ENCODE peak calls at places on chromosomes 5 and 9, in four cellular contexts. One of them, this sample, is unnamed.

GRCh38 chr9:123036886-123037540 is 3.5 kb downstream of the GPR21 start:
- DNase-seq in left ventricle myocardium inferior: no peak
- DNase-seq in kidney epithelial cell: no peak
- DNase-seq in transverse colon: no peak
- DNase-seq in this sample: no peak

GRCh38 chr5:55250064-55250463 is 16.7 kb upstream of the CCNO start:
- DNase-seq in left ventricle myocardium inferior: no peak
- DNase-seq in kidney epithelial cell: no peak
- DNase-seq in transverse colon: no peak
- DNase-seq in this sample: no peak

GRCh38 chr5:112532654-112533314 is 113.7 kb upstream of the EPB41L4A start:
- DNase-seq in left ventricle myocardium inferior: no peak
- DNase-seq in kidney epithelial cell: no peak
- DNase-seq in transverse colon: no peak
- DNase-seq in this sample: no peak

GRCh38 chr5:80755634-80756033 is 100.9 kb upstream of the DHFR start:
- DNase-seq in left ventricle myocardium inferior: no peak
- DNase-seq in kidney epithelial cell: no peak
- DNase-seq in transverse colon: no peak
- DNase-seq in this sample: peak; percentile 71

GRCh38 chr9:137387034-137387890 is 35.7 kb downstream of the EXD3 start:
- DNase-seq in left ventricle myocardium inferior: no peak
- DNase-seq in kidney epithelial cell: no peak
- DNase-seq in transverse colon: no peak
- DNase-seq in this sample: no peak

GRCh38 chr9:99130069-99130468 is 25.2 kb downstream of the TGFBR1 start:
- DNase-seq in left ventricle myocardium inferior: no peak
- DNase-seq in kidney epithelial cell: no peak
- DNase-seq in transverse colon: no peak
- DNase-seq in this sample: peak; percentile 68

GRCh38 chr5:111194053-111194452 is 30.1 kb upstream of the CAMK4 start:
- DNase-seq in left ventricle myocardium inferior: no peak
- DNase-seq in kidney epithelial cell: no peak
- DNase-seq in transverse colon: no peak
- DNase-seq in this sample: no peak

GRCh38 chr9:78351816-78352215 is 54.9 kb downstream of the PSAT1 start:
- DNase-seq in left ventricle myocardium inferior: no peak
- DNase-seq in kidney epithelial cell: no peak
- DNase-seq in transverse colon: no peak
- DNase-seq in this sample: no peak

GRCh38 chr9:15873573-15874177 is 320.8 kb downstream of the CCDC171 start:
- DNase-seq in left ventricle myocardium inferior: no peak
- DNase-seq in kidney epithelial cell: peak; percentile 16
- DNase-seq in transverse colon: no peak
- DNase-seq in this sample: no peak

GRCh38 chr9:38686923-38687322 is 33.0 kb downstream of the FAM240B start:
- DNase-seq in left ventricle myocardium inferior: no peak
- DNase-seq in kidney epithelial cell: no peak
- DNase-seq in transverse colon: no peak
- DNase-seq in this sample: no peak

GRCh38 chr5:180034564-180034963 is 37.0 kb downstream of the RNF130 start:
- DNase-seq in left ventricle myocardium inferior: no peak
- DNase-seq in kidney epithelial cell: peak; percentile 16
- DNase-seq in transverse colon: no peak
- DNase-seq in this sample: no peak

GRCh38 chr5:134566741-134567221 is 41.3 kb downstream of the JADE2 start:
- DNase-seq in left ventricle myocardium inferior: no peak
- DNase-seq in kidney epithelial cell: no peak
- DNase-seq in transverse colon: no peak
- DNase-seq in this sample: no peak

GRCh38 chr5:62199792-62200716 is 106.0 kb upstream of the KIF2A start:
- DNase-seq in left ventricle myocardium inferior: no peak
- DNase-seq in kidney epithelial cell: no peak
- DNase-seq in transverse colon: no peak
- DNase-seq in this sample: no peak

GRCh38 chr5:4216142-4216541 is 620.5 kb downstream of the IRX1 start:
- DNase-seq in left ventricle myocardium inferior: no peak
- DNase-seq in kidney epithelial cell: no peak
- DNase-seq in transverse colon: no peak
- DNase-seq in this sample: no peak

GRCh38 chr9:126696091-126696763 is 82.5 kb downstream of the LMX1B start:
- DNase-seq in left ventricle myocardium inferior: no peak
- DNase-seq in kidney epithelial cell: no peak
- DNase-seq in transverse colon: no peak
- DNase-seq in this sample: no peak

GRCh38 chr5:95390812-95391492 is at the start of gene FAM81B:
- DNase-seq in left ventricle myocardium inferior: no peak
- DNase-seq in kidney epithelial cell: no peak
- DNase-seq in transverse colon: no peak
- DNase-seq in this sample: no peak

GRCh38 chr9:125513634-125514413 is 193.2 kb downstream of the MAPKAP1 start:
- DNase-seq in left ventricle myocardium inferior: peak; percentile 35
- DNase-seq in kidney epithelial cell: peak; percentile 70
- DNase-seq in transverse colon: peak; percentile 28
- DNase-seq in this sample: no peak

GRCh38 chr9:76730795-76731194 is 33.4 kb upstream of the PCA3 start:
- DNase-seq in left ventricle myocardium inferior: no peak
- DNase-seq in kidney epithelial cell: no peak
- DNase-seq in transverse colon: no peak
- DNase-seq in this sample: no peak

GRCh38 chr5:148853868-148854267 is 27.5 kb downstream of the ADRB2 start:
- DNase-seq in left ventricle myocardium inferior: no peak
- DNase-seq in kidney epithelial cell: no peak
- DNase-seq in transverse colon: no peak
- DNase-seq in this sample: no peak

GRCh38 chr9:26975728-26976707 is 19.8 kb downstream of the IFT74 start:
- DNase-seq in left ventricle myocardium inferior: no peak
- DNase-seq in kidney epithelial cell: no peak
- DNase-seq in transverse colon: peak; percentile 56
- DNase-seq in this sample: no peak

GRCh38 chr9:2181794-2182193 is 166.6 kb downstream of the SMARCA2 start:
- DNase-seq in left ventricle myocardium inferior: no peak
- DNase-seq in kidney epithelial cell: no peak
- DNase-seq in transverse colon: peak; percentile 17
- DNase-seq in this sample: no peak

GRCh38 chr9:89432986-89433530 is 64.9 kb downstream of the SEMA4D start:
- DNase-seq in left ventricle myocardium inferior: no peak
- DNase-seq in kidney epithelial cell: no peak
- DNase-seq in transverse colon: no peak
- DNase-seq in this sample: no peak

GRCh38 chr9:79868532-79869189 is 296.9 kb downstream of the TLE4 start:
- DNase-seq in left ventricle myocardium inferior: no peak
- DNase-seq in kidney epithelial cell: no peak
- DNase-seq in transverse colon: no peak
- DNase-seq in this sample: no peak

GRCh38 chr9:130186839-130187522 is 14.8 kb downstream of the NCS1 start:
- DNase-seq in left ventricle myocardium inferior: no peak
- DNase-seq in kidney epithelial cell: peak; percentile 37
- DNase-seq in transverse colon: peak; percentile 80
- DNase-seq in this sample: no peak

GRCh38 chr9:76191493-76191892 is 202.7 kb downstream of the RFK start:
- DNase-seq in left ventricle myocardium inferior: no peak
- DNase-seq in kidney epithelial cell: no peak
- DNase-seq in transverse colon: no peak
- DNase-seq in this sample: no peak

GRCh38 chr5:154520861-154521453 is 42.9 kb upstream of the HAND1 start:
- DNase-seq in left ventricle myocardium inferior: no peak
- DNase-seq in kidney epithelial cell: no peak
- DNase-seq in transverse colon: peak; percentile 24
- DNase-seq in this sample: no peak

GRCh38 chr9:131302244-131303075 is 12.9 kb downstream of the PLPP7 start:
- DNase-seq in left ventricle myocardium inferior: peak; percentile 46
- DNase-seq in kidney epithelial cell: no peak
- DNase-seq in transverse colon: no peak
- DNase-seq in this sample: no peak

GRCh38 chr5:958701-959571 is 49.7 kb upstream of the NKD2 start:
- DNase-seq in left ventricle myocardium inferior: no peak
- DNase-seq in kidney epithelial cell: no peak
- DNase-seq in transverse colon: peak; percentile 27
- DNase-seq in this sample: no peak

GRCh38 chr9:70475211-70475610 is 60.8 kb upstream of the KLF9 start:
- DNase-seq in left ventricle myocardium inferior: no peak
- DNase-seq in kidney epithelial cell: peak; percentile 45
- DNase-seq in transverse colon: no peak
- DNase-seq in this sample: no peak

GRCh38 chr5:72079288-72079687 is 28.0 kb upstream of the MAP1B start:
- DNase-seq in left ventricle myocardium inferior: peak; percentile 38
- DNase-seq in kidney epithelial cell: no peak
- DNase-seq in transverse colon: no peak
- DNase-seq in this sample: no peak

GRCh38 chr9:134472256-134472655 is 146.0 kb downstream of the RXRA start:
- DNase-seq in left ventricle myocardium inferior: no peak
- DNase-seq in kidney epithelial cell: no peak
- DNase-seq in transverse colon: no peak
- DNase-seq in this sample: no peak

GRCh38 chr9:134475051-134475790 is 149.0 kb downstream of the RXRA start:
- DNase-seq in left ventricle myocardium inferior: peak; percentile 85
- DNase-seq in kidney epithelial cell: no peak
- DNase-seq in transverse colon: peak; percentile 63
- DNase-seq in this sample: no peak

GRCh38 chr9:134474656-134475050 is 148.4 kb downstream of the RXRA start:
- DNase-seq in left ventricle myocardium inferior: no peak
- DNase-seq in kidney epithelial cell: no peak
- DNase-seq in transverse colon: no peak
- DNase-seq in this sample: no peak

GRCh38 chr9:134473353-134474057 is 147.2 kb downstream of the RXRA start:
- DNase-seq in left ventricle myocardium inferior: peak; percentile 47
- DNase-seq in kidney epithelial cell: no peak
- DNase-seq in transverse colon: no peak
- DNase-seq in this sample: no peak

GRCh38 chr9:134474058-134474370 is 147.8 kb downstream of the RXRA start:
- DNase-seq in left ventricle myocardium inferior: peak; percentile 60
- DNase-seq in kidney epithelial cell: no peak
- DNase-seq in transverse colon: no peak
- DNase-seq in this sample: no peak
- H3K4me3 ChIP-seq in left ventricle myocardium inferior: peak overlapping the region; percentile 19
- H3K4me3 ChIP-seq in kidney epithelial cell: no peak overlapping the region
- H3K4me3 ChIP-seq in transverse colon: no peak overlapping the region
- H3K4me3 ChIP-seq in this sample: no peak overlapping the region

GRCh38 chr5:51961154-51961562 is 577.9 kb downstream of the ISL1 start:
- DNase-seq in left ventricle myocardium inferior: no peak
- DNase-seq in kidney epithelial cell: no peak
- DNase-seq in transverse colon: no peak
- DNase-seq in this sample: no peak

GRCh38 chr5:51958473-51958872 is 575.2 kb downstream of the ISL1 start:
- DNase-seq in left ventricle myocardium inferior: no peak
- DNase-seq in kidney epithelial cell: no peak
- DNase-seq in transverse colon: no peak
- DNase-seq in this sample: no peak

DNA sequence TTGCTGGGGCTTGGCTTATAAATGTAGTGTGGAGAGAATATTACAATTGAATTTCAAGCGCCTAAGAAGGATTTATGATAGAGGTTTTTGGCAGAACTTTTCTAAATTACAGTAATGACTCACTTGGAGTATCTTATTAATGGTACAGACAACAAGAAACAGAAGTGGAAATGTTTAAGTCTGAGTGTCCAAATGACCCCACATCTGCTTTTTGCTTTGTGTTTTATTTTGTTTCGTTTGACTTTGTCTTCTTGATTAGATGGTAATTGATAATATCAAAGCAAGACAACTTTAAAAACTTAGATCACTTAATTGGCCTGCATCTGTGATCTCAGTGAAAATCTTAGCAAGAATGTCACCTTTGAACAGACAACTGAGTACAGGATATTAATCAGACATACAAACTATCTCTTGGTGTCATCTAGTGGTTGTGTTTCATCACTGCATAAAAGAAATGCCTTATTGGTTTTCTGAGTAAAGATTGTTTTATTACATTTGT is 577.4 kb downstream of the ISL1 start:
- DNase-seq in left ventricle myocardium inferior: no peak
- DNase-seq in kidney epithelial cell: no peak
- DNase-seq in transverse colon: no peak
- DNase-seq in this sample: no peak
- TF ChIP-seq CTCF in left ventricle myocardium inferior: peak; percentile 21
- TF ChIP-seq CTCF in kidney epithelial cell: peak; percentile 57
- TF ChIP-seq CTCF in transverse colon: peak; percentile 55
- TF ChIP-seq CTCF in this sample: peak; percentile 37

DNA sequence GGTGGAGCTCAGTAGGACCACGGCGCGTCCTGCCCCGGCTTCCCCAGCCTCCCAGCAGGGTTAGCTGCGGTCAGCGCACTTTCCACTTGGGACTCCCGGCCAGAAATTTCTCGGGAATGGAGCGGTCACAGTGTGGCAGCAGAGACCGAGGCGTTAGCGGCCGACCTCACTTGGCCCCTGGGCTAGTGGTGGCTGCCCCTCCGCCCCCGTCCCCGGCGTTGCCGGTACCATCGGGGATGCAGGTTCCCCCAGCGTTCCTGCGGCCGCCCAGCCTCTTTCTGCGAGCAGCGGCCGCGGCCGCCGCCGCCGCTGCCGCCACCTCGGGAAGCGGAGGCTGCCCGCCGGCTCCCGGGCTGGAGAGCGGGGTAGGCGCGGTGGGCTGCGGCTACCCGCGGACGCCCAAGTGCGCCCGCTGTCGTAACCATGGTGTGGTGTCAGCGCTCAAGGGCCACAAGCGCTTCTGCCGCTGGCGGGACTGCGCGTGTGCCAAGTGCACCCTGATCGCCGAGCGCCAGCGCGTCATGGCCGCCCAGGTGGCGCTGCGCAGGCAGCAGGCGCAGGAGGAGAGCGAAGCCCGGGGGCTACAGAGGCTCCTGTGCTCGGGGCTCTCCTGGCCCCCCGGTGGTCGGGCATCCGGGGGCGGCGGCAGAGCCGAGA is 454 bp downstream of the DMRTA1 start:
- DNase-seq in left ventricle myocardium inferior: peak; percentile 58
- DNase-seq in kidney epithelial cell: no peak
- DNase-seq in transverse colon: peak; percentile 65
- DNase-seq in this sample: no peak
- H3K4me3 ChIP-seq in left ventricle myocardium inferior: peak overlapping the region; percentile 81
- H3K4me3 ChIP-seq in kidney epithelial cell: peak overlapping the region; percentile 67
- H3K4me3 ChIP-seq in transverse colon: peak overlapping the region; percentile 75
- H3K4me3 ChIP-seq in this sample: no peak overlapping the region

DNA sequence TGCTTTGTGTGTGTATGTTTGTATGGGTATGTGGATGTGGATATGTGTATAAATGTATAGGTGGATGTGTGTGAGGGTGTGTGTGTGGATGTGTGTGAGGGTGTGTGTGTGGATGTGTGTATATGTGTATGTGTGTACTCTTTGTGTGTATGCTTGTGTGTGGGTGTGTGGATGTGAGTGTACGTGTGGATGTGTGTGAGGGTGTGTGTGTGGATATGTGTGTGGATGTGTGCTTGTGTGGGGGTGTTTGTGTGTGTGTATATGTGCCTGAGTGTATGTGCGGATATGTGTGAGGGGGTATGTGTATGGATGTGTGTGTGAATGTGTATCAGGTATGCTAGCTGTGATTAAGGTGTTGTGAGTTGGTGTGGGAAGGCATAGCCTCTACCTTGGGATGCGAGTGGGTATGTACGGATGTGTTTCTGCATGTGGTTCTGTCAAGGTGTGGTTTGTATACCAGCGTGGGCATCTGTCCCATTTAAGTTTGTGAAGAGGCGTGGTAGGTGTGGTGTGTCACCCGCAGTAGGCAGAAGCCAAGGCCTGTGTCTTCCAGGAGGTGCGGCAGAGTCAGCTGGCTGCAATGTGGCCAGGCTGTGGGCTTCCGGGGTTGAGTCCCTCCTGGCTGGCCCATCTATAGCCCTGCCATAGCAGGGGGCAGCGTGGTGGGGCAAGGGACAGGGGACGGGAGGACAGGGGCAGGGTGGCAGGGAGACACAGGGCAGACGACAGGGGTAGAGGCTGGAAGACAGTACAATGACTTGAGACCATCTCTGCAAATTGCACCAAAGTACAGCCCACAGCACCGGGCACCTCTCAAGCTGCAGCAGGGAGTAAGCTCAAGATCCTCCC is 155.9 kb downstream of the DAB2IP start:
- DNase-seq in left ventricle myocardium inferior: no peak
- DNase-seq in kidney epithelial cell: no peak
- DNase-seq in transverse colon: no peak
- DNase-seq in this sample: no peak
- TF ChIP-seq CTCF in left ventricle myocardium inferior: no peak
- TF ChIP-seq CTCF in kidney epithelial cell: no peak
- TF ChIP-seq CTCF in transverse colon: no peak
- TF ChIP-seq CTCF in this sample: no peak